ENCODE peak calls at places on chromosomes 4 and X, in seven cellular contexts. B is neuronal stem cell, S is H9, V is IMR-90, Q is mesendoderm, Y is trophoblast cell, E is mesenchymal stem cell. Z is an unnamed sample.

GRCh38 chr4:53680588-53680987 is 89.3 kb upstream of the LNX1 start:
- DNase-seq in B (no peak), S (no peak), V (no peak), Q (no peak), Y (no peak), E (no peak), Z (no peak)

GRCh38 chr4:105805501-105806120 is 89.7 kb upstream of the NPNT start:
- DNase-seq in B (no peak), S (no peak), V (no peak), Q (no peak), Y (no peak), E (no peak), Z (no peak)

GRCh38 chr4:38488891-38489861 is 174.8 kb upstream of the KLF3 start:
- DNase-seq in B (peak), S (peak), V (no peak), Q (peak), Y (no peak), E (peak), Z (no peak)

GRCh38 chr4:55438314-55438713 is 42.6 kb downstream of the TMEM165 start:
- DNase-seq in B (no peak), S (no peak), V (no peak), Q (no peak), Y (no peak), E (no peak), Z (no peak)

GRCh38 chr4:13580018-13580417 is 35.7 kb upstream of the NKX3-2 start:
- DNase-seq in B (no peak), S (no peak), V (no peak), Q (no peak), Y (no peak), E (no peak), Z (no peak)

GRCh38 chr4:120466429-120466828 is 399.8 kb upstream of the MAD2L1 start:
- DNase-seq in B (peak), S (peak), V (no peak), Q (peak), Y (no peak), E (no peak), Z (peak)

GRCh38 chrX:110210417-110211139 is 107.3 kb downstream of the AMMECR1 start:
- DNase-seq in B (no peak), S (no peak), V (peak), Q (no peak), Y (no peak), E (peak), Z (no peak)

GRCh38 chr4:103996637-103997036 is 276.9 kb upstream of the TACR3 start:
- DNase-seq in B (peak), S (peak), V (no peak), Q (peak), Y (peak), E (peak), Z (peak)

GRCh38 chr4:73539386-73539785 is 57.8 kb downstream of the AFM start:
- DNase-seq in B (no peak), S (no peak), V (no peak), Q (no peak), Y (no peak), E (no peak), Z (no peak)

GRCh38 chr4:148245015-148245414 is 197.2 kb downstream of the NR3C2 start:
- DNase-seq in B (no peak), S (no peak), V (no peak), Q (no peak), Y (no peak), E (no peak), Z (no peak)

GRCh38 chrX:926070-926469 is 286.4 kb downstream of the CRLF2 start:
- DNase-seq in B (no peak), S (no peak), V (no peak), Q (no peak), Y (no peak), E (no peak), Z (no peak)

GRCh38 chrX:153800177-153800722 is 5.8 kb downstream of the SSR4 start:
- DNase-seq in B (no peak), S (no peak), V (no peak), Q (no peak), Y (no peak), E (no peak), Z (no peak)

GRCh38 chrX:153801646-153802045 is 7.2 kb downstream of the SSR4 start:
- DNase-seq in B (no peak), S (no peak), V (no peak), Q (no peak), Y (no peak), E (no peak), Z (no peak)

GRCh38 chrX:153799326-153799725 is 4.9 kb downstream of the SSR4 start:
- DNase-seq in B (no peak), S (no peak), V (no peak), Q (no peak), Y (no peak), E (no peak), Z (no peak)

GRCh38 chrX:153802513-153803045 is 8.1 kb downstream of the SSR4 start:
- DNase-seq in B (no peak), S (no peak), V (no peak), Q (no peak), Y (no peak), E (no peak), Z (no peak)

GRCh38 chrX:153800746-153801145 is 6.3 kb downstream of the SSR4 start:
- DNase-seq in B (no peak), S (no peak), V (no peak), Q (no peak), Y (no peak), E (no peak), Z (no peak)
- H3K4ac ChIP-seq in B (no peak), S (no peak), V (no peak), Q (no peak), Y (no peak), E (no peak), Z (no peak)

GRCh38 chr4:10734697-10735096 is 50.1 kb upstream of the CLNK start:
- DNase-seq in B (no peak), S (no peak), V (no peak), Q (no peak), Y (no peak), E (no peak), Z (no peak)
- H3K4ac ChIP-seq in B (no peak), S (no peak), V (no peak), Q (no peak), Y (no peak), E (no peak), Z (no peak)

GRCh38 chr4:1552451-1552850 is 131.7 kb downstream of the FAM53A start:
- DNase-seq in B (no peak), S (no peak), V (no peak), Q (no peak), Y (no peak), E (no peak), Z (no peak)

GRCh38 chr4:1551211-1551610 is 132.9 kb downstream of the FAM53A start:
- DNase-seq in B (no peak), S (no peak), V (no peak), Q (no peak), Y (no peak), E (no peak), Z (no peak)

GRCh38 chr4:1554876-1555265 is 129.2 kb downstream of the FAM53A start:
- DNase-seq in B (no peak), S (no peak), V (no peak), Q (no peak), Y (no peak), E (no peak), Z (no peak)

GRCh38 chr4:1554246-1554875 is 129.8 kb downstream of the FAM53A start:
- DNase-seq in B (no peak), S (no peak), V (no peak), Q (no peak), Y (no peak), E (no peak), Z (no peak)

DNA sequence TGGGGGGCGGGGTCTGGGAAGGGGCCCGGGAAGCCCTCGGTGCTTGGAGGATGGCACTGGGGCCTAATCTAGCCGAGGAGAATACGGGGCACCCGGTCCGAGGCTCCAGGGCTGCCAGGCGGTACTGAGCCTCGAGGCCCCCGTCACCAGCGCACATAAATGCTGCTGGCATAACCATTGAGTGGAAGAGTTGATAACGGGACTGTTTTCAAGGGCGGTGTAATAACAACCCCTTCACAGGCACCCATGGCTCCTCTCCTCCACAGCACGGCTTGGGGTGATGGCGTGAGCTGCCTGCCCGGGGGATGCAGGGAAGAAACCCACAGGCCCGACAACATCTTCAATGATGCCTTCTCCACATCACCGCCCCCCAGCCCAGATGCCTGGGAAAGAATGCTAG is 130.7 kb downstream of the FAM53A start:
- DNase-seq in B (no peak), S (no peak), V (no peak), Q (no peak), Y (no peak), E (no peak), Z (no peak)
- H3K4ac ChIP-seq in B (no peak), S (no peak), V (no peak), Q (no peak), Y (no peak), E (no peak), Z (no peak)

GRCh38 chr4:72394264-72394663 is 174.8 kb downstream of the ADAMTS3 start:
- DNase-seq in B (no peak), S (no peak), V (peak), Q (no peak), Y (no peak), E (peak), Z (no peak)
- H3K4ac ChIP-seq in B (no peak), S (no peak), V (no peak), Q (no peak), Y (no peak), E (no peak), Z (no peak)

DNA sequence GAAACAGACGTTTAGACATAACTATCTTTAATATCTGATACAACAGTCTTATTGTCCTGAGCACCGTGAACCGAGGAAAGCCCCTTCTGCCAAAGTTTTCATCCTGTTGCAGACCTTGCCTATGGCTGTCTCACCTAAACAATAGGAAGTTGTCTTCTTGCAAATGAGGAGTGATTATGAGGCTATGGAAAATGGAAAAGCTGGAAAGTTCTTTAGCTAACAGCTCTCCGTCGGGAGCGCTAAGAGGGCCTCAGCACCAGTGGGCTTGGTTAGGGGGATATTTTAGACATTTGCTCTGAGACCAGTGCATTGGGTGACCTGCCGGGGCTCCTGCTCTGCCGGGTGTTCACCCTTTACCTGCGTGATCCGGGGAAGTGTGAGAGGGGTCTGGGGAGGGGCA is 28.4 kb downstream of the TMEM131L start:
- DNase-seq in B (no peak), S (no peak), V (no peak), Q (peak), Y (no peak), E (no peak), Z (no peak)
- H3K4ac ChIP-seq in B (no peak), S (no peak), V (no peak), Q (no peak), Y (no peak), E (no peak), Z (no peak)

GRCh38 chr4:69875986-69876542 is 16.1 kb upstream of the SULT1E1 start:
- DNase-seq in B (no peak), S (no peak), V (no peak), Q (no peak), Y (no peak), E (no peak), Z (no peak)
- H3K4ac ChIP-seq in B (no peak), S (no peak), V (no peak), Q (no peak), Y (no peak), E (no peak), Z (no peak)

DNA sequence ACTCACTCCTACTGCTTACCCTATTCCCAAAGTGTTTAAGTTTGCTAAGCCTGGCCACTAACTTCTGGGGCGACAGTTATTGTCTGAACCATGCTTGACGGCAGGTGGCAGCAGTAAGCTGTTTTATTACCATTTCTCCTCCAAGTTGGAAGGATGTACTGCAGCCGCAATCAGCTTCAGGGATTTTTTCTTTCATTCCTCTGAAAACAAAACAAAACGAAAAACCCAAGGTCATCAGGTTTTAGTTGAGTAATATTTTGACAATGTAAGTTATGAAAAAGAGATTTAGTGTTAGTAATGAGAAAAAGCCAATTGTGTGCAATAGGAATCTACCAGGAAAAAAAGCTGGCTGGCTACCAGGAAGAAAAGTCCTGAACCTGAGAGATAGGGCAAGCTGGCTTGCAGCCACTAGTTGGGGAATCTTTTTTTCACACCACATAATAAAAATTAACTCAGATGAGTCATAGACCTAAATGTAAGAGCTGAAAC is 13.2 kb upstream of the RAB9B start:
- DNase-seq in B (peak), S (peak), V (peak), Q (peak), Y (peak), E (peak), Z (peak)
- H3K4ac ChIP-seq in B (no peak), S (no peak), V (no peak), Q (no peak), Y (no peak), E (no peak), Z (no peak)

Z was measured in H1.